ENCODE peak calls at places on chromosomes 4 and X, in seven cellular contexts. One of them, this sample, is unnamed. For H3K4me1, the result is how much of the 10 kb centered on the place peaks cover.

GRCh38 chrX:3651272-3651671 is 62.2 kb downstream of the PRKX start:
- DNase-seq in SK-N-SH: peak
- DNase-seq in HepG2: no peak
- DNase-seq in IMR-90: peak
- DNase-seq in A549: no peak
- DNase-seq in K562: no peak
- DNase-seq in GM12878: no peak
- DNase-seq in this sample: no peak

GRCh38 chr4:38976308-38976707 is 55.9 kb downstream of the TMEM156 start:
- DNase-seq in K562: no peak
- DNase-seq in GM12878: no peak
- DNase-seq in IMR-90: no peak
- DNase-seq in HepG2: no peak
- DNase-seq in SK-N-SH: peak
- DNase-seq in A549: no peak
- DNase-seq in this sample: no peak

GRCh38 chr4:24210332-24210902 is 320.6 kb upstream of the PPARGC1A start:
- DNase-seq in A549: peak
- DNase-seq in GM12878: no peak
- DNase-seq in SK-N-SH: no peak
- DNase-seq in K562: no peak
- DNase-seq in HepG2: no peak
- DNase-seq in IMR-90: peak
- DNase-seq in this sample: no peak

GRCh38 chr4:108355523-108356208 is 186.9 kb upstream of the LEF1 start:
- DNase-seq in SK-N-SH: peak
- DNase-seq in A549: no peak
- DNase-seq in K562: no peak
- DNase-seq in IMR-90: no peak
- DNase-seq in GM12878: no peak
- DNase-seq in HepG2: no peak
- DNase-seq in this sample: no peak

GRCh38 chrX:153592966-153593688 is 5.8 kb downstream of the CCNQ start:
- DNase-seq in IMR-90: no peak
- DNase-seq in GM12878: no peak
- DNase-seq in HepG2: no peak
- DNase-seq in SK-N-SH: peak
- DNase-seq in A549: no peak
- DNase-seq in K562: no peak
- DNase-seq in this sample: no peak

GRCh38 chr4:169398294-169398693 is 127.5 kb upstream of the SH3RF1 start:
- DNase-seq in GM12878: no peak
- DNase-seq in IMR-90: peak
- DNase-seq in SK-N-SH: no peak
- DNase-seq in HepG2: no peak
- DNase-seq in K562: no peak
- DNase-seq in A549: no peak
- DNase-seq in this sample: no peak

GRCh38 chrX:108000751-108001150 is 18.6 kb upstream of the TEX13B start:
- DNase-seq in SK-N-SH: no peak
- DNase-seq in GM12878: no peak
- DNase-seq in K562: no peak
- DNase-seq in HepG2: no peak
- DNase-seq in A549: no peak
- DNase-seq in IMR-90: no peak
- DNase-seq in this sample: no peak

GRCh38 chrX:121336831-121337421 is 289.5 kb downstream of the GLUD2 start:
- DNase-seq in SK-N-SH: no peak
- DNase-seq in IMR-90: no peak
- DNase-seq in A549: no peak
- DNase-seq in K562: no peak
- DNase-seq in HepG2: no peak
- DNase-seq in GM12878: no peak
- DNase-seq in this sample: no peak

GRCh38 chr4:75561789-75562188 is 5.9 kb downstream of the ODAPH start:
- DNase-seq in HepG2: no peak
- DNase-seq in IMR-90: peak
- DNase-seq in A549: no peak
- DNase-seq in K562: no peak
- DNase-seq in SK-N-SH: no peak
- DNase-seq in GM12878: no peak
- DNase-seq in this sample: no peak

GRCh38 chr4:113951263-113951662 is 28.2 kb downstream of the ARSJ start:
- DNase-seq in A549: no peak
- DNase-seq in K562: no peak
- DNase-seq in HepG2: no peak
- DNase-seq in SK-N-SH: no peak
- DNase-seq in GM12878: no peak
- DNase-seq in IMR-90: peak
- DNase-seq in this sample: no peak

GRCh38 chr4:6498511-6499240 is 26.3 kb upstream of the PPP2R2C start:
- DNase-seq in HepG2: no peak
- DNase-seq in GM12878: no peak
- DNase-seq in A549: no peak
- DNase-seq in SK-N-SH: no peak
- DNase-seq in K562: no peak
- DNase-seq in IMR-90: no peak
- DNase-seq in this sample: peak

GRCh38 chr4:55547461-55547770 is 707 bp upstream of the CLOCK start:
- DNase-seq in K562: no peak
- DNase-seq in HepG2: no peak
- DNase-seq in IMR-90: no peak
- DNase-seq in GM12878: no peak
- DNase-seq in A549: no peak
- DNase-seq in SK-N-SH: peak
- DNase-seq in this sample: no peak

GRCh38 chr4:173506780-173507211 is 23.2 kb downstream of the HAND2 start:
- DNase-seq in GM12878: no peak
- DNase-seq in A549: no peak
- DNase-seq in HepG2: no peak
- DNase-seq in K562: no peak
- DNase-seq in SK-N-SH: peak
- DNase-seq in IMR-90: no peak
- DNase-seq in this sample: no peak

GRCh38 chr4:70559216-70559830 is 32.7 kb upstream of the AMBN start:
- DNase-seq in GM12878: no peak
- DNase-seq in A549: peak
- DNase-seq in IMR-90: peak
- DNase-seq in HepG2: peak
- DNase-seq in K562: peak
- DNase-seq in SK-N-SH: peak
- DNase-seq in this sample: peak

GRCh38 chr4:186067757-186068385 is 1.1 kb upstream of the TLR3 start:
- DNase-seq in IMR-90: peak
- DNase-seq in HepG2: peak
- DNase-seq in SK-N-SH: peak
- DNase-seq in K562: no peak
- DNase-seq in GM12878: peak
- DNase-seq in A549: no peak
- DNase-seq in this sample: peak

GRCh38 chr4:183147983-183148382 is 48.9 kb downstream of the WWC2 start:
- DNase-seq in K562: no peak
- DNase-seq in IMR-90: no peak
- DNase-seq in SK-N-SH: no peak
- DNase-seq in A549: no peak
- DNase-seq in HepG2: no peak
- DNase-seq in GM12878: no peak
- DNase-seq in this sample: no peak

GRCh38 chr4:185524888-185525863 is 10.1 kb downstream of the PDLIM3 start:
- DNase-seq in IMR-90: peak
- DNase-seq in K562: no peak
- DNase-seq in GM12878: no peak
- DNase-seq in HepG2: no peak
- DNase-seq in SK-N-SH: no peak
- DNase-seq in A549: no peak
- DNase-seq in this sample: no peak

GRCh38 chrX:952816-953215 is 259.6 kb downstream of the CRLF2 start:
- DNase-seq in HepG2: no peak
- DNase-seq in A549: no peak
- DNase-seq in SK-N-SH: no peak
- DNase-seq in IMR-90: no peak
- DNase-seq in K562: no peak
- DNase-seq in GM12878: no peak
- DNase-seq in this sample: no peak

GRCh38 chrX:131588995-131589394 is 45.1 kb downstream of the OR13H1 start:
- DNase-seq in IMR-90: no peak
- DNase-seq in SK-N-SH: no peak
- DNase-seq in K562: no peak
- DNase-seq in A549: no peak
- DNase-seq in HepG2: no peak
- DNase-seq in GM12878: no peak
- DNase-seq in this sample: no peak

GRCh38 chr4:13647012-13647411 is 19.5 kb upstream of the BOD1L1 start:
- DNase-seq in SK-N-SH: no peak
- DNase-seq in IMR-90: no peak
- DNase-seq in A549: no peak
- DNase-seq in GM12878: no peak
- DNase-seq in HepG2: no peak
- DNase-seq in K562: no peak
- DNase-seq in this sample: no peak

GRCh38 chr4:30763337-30763736 is 43.2 kb downstream of the PCDH7 start:
- DNase-seq in K562: no peak
- DNase-seq in GM12878: no peak
- DNase-seq in IMR-90: peak
- DNase-seq in HepG2: no peak
- DNase-seq in SK-N-SH: no peak
- DNase-seq in A549: no peak
- DNase-seq in this sample: no peak

GRCh38 chrX:74349387-74349786 is 45.4 kb downstream of the ZCCHC13 start:
- DNase-seq in GM12878: no peak
- DNase-seq in HepG2: peak
- DNase-seq in K562: no peak
- DNase-seq in SK-N-SH: no peak
- DNase-seq in IMR-90: peak
- DNase-seq in A549: no peak
- DNase-seq in this sample: no peak

GRCh38 chrX:74351760-74352159 is 47.8 kb downstream of the ZCCHC13 start:
- DNase-seq in A549: no peak
- DNase-seq in IMR-90: peak
- DNase-seq in K562: no peak
- DNase-seq in SK-N-SH: no peak
- DNase-seq in GM12878: no peak
- DNase-seq in HepG2: no peak
- DNase-seq in this sample: no peak

GRCh38 chrX:74343327-74343969 is 39.5 kb downstream of the ZCCHC13 start:
- DNase-seq in K562: no peak
- DNase-seq in IMR-90: no peak
- DNase-seq in GM12878: no peak
- DNase-seq in SK-N-SH: no peak
- DNase-seq in HepG2: no peak
- DNase-seq in A549: no peak
- DNase-seq in this sample: no peak

GRCh38 chrX:74343970-74344622 is 40.1 kb downstream of the ZCCHC13 start:
- DNase-seq in HepG2: peak
- DNase-seq in IMR-90: peak
- DNase-seq in GM12878: peak
- DNase-seq in K562: peak
- DNase-seq in SK-N-SH: peak
- DNase-seq in A549: peak
- DNase-seq in this sample: peak

DNA sequence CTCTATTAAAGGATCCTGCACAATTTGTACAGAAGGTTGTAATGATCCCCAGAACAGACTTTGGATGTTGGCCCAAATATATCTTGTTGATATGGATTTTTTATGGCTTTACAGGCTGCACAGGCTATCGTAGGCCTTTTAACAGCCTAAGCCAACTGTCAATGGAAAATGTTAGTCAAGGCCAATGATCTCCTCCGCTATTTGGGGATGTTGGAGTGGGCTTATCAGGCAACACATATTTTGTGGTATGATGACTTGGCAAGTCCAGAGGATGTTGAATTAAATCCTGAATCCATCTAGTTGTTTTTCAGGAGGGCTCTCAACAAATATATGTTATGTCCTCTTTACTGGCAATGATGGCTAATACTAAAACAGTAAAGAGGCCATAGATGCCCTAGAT is 42.1 kb downstream of the ZCCHC13 start:
- DNase-seq in A549: no peak
- DNase-seq in K562: no peak
- DNase-seq in GM12878: no peak
- DNase-seq in IMR-90: no peak
- DNase-seq in SK-N-SH: no peak
- DNase-seq in HepG2: no peak
- DNase-seq in this sample: no peak
- TF ChIP-seq USF2 in A549: no peak
- TF ChIP-seq USF2 in K562: no peak
- TF ChIP-seq USF2 in GM12878: no peak
- TF ChIP-seq USF2 in IMR-90: no peak
- TF ChIP-seq USF2 in SK-N-SH: no peak
- TF ChIP-seq USF2 in HepG2: no peak
- TF ChIP-seq USF2 in this sample: no peak

GRCh38 chr4:76984127-76984526 is 34.6 kb downstream of the SEPTIN11 start:
- DNase-seq in HepG2: peak
- DNase-seq in SK-N-SH: peak
- DNase-seq in IMR-90: peak
- DNase-seq in K562: peak
- DNase-seq in A549: no peak
- DNase-seq in GM12878: peak
- DNase-seq in this sample: no peak
- H3K4me1 ChIP-seq in HepG2: under half
- H3K4me1 ChIP-seq in SK-N-SH: half or more
- H3K4me1 ChIP-seq in IMR-90: under half
- H3K4me1 ChIP-seq in K562: under half
- H3K4me1 ChIP-seq in A549: under half
- H3K4me1 ChIP-seq in GM12878: under half
- H3K4me1 ChIP-seq in this sample: under half

DNA sequence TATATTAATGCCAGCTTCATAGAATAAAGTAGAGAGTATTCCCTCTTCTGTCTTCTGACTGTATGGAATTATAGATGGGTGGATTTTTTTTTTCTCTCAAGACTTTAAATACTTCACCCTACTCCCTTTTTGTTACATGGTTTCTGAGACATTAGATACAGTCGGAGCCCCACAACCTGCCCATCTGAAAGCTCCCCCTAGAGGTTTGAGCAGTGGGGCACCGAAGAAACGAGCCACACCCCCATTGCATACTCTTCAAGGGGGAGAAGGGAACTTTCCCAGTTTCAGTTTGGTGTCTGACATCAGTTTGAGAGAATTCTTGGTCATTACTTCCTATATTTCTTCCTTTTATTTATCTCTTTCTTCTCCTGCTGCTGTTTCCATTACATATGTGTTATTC is 437.6 kb upstream of the AGA start:
- DNase-seq in SK-N-SH: no peak
- DNase-seq in A549: peak
- DNase-seq in K562: no peak
- DNase-seq in IMR-90: no peak
- DNase-seq in GM12878: no peak
- DNase-seq in HepG2: no peak
- DNase-seq in this sample: peak
- TF ChIP-seq USF2 in SK-N-SH: no peak
- TF ChIP-seq USF2 in A549: no peak
- TF ChIP-seq USF2 in K562: no peak
- TF ChIP-seq USF2 in IMR-90: no peak
- TF ChIP-seq USF2 in GM12878: no peak
- TF ChIP-seq USF2 in HepG2: no peak
- TF ChIP-seq USF2 in this sample: no peak

DNA sequence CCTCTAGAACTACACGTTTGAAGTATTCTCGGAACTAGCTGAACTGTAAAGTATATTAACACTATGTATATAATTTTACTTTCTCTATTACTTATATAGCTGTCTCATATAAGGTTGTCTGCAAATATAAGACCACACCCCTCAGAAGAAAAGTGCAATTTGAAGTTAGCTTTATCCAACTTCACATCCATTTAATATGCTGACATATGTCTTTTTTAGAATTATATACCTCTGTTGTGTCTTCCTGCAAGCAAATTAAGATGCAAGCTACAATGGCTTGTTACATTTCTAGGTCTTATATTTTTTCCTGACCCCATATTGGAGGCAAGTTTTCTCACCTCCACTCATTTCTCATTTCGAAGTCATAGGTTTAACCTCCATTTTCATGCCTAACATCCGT is 349.0 kb upstream of the AGA start:
- DNase-seq in K562: no peak
- DNase-seq in HepG2: no peak
- DNase-seq in GM12878: no peak
- DNase-seq in IMR-90: no peak
- DNase-seq in SK-N-SH: no peak
- DNase-seq in A549: no peak
- DNase-seq in this sample: no peak
- H3K4me1 ChIP-seq in K562: under half
- H3K4me1 ChIP-seq in HepG2: under half
- H3K4me1 ChIP-seq in GM12878: under half
- H3K4me1 ChIP-seq in IMR-90: under half
- H3K4me1 ChIP-seq in SK-N-SH: under half
- H3K4me1 ChIP-seq in A549: under half
- H3K4me1 ChIP-seq in this sample: under half